ENCODE peak calls at places on chromosomes 3 and 15, in five cellular contexts. One of them, this sample, is unnamed.

GRCh38 chr3:133506215-133506901 is 67.1 kb upstream of the CDV3 start:
- DNase-seq in iris pigment epithelial cell: peak; percentile 10
- DNase-seq in ovary: no peak
- DNase-seq in PC-3: no peak
- DNase-seq in stimulated activated CD8-positive, alpha-beta memory T cell treated with anti-CD3 and anti-CD28 coated beads, Interleukin-15, amount 100 ng/mL, for 24 hours: no peak
- DNase-seq in this sample: no peak

GRCh38 chr3:132256984-132257383 is 60.2 kb upstream of the ACP3 start:
- DNase-seq in PC-3: peak; percentile 70
- DNase-seq in ovary: peak; percentile 30
- DNase-seq in stimulated activated CD8-positive, alpha-beta memory T cell treated with anti-CD3 and anti-CD28 coated beads, Interleukin-15, amount 100 ng/mL, for 24 hours: no peak
- DNase-seq in iris pigment epithelial cell: peak; percentile 41
- DNase-seq in this sample: peak; percentile 20

GRCh38 chr3:129577925-129578742 is 28.3 kb downstream of the PLXND1 start:
- DNase-seq in stimulated activated CD8-positive, alpha-beta memory T cell treated with anti-CD3 and anti-CD28 coated beads, Interleukin-15, amount 100 ng/mL, for 24 hours: no peak
- DNase-seq in iris pigment epithelial cell: no peak
- DNase-seq in PC-3: no peak
- DNase-seq in ovary: no peak
- DNase-seq in this sample: no peak

GRCh38 chr3:39644176-39644575 is 165.2 kb upstream of the MYRIP start:
- DNase-seq in stimulated activated CD8-positive, alpha-beta memory T cell treated with anti-CD3 and anti-CD28 coated beads, Interleukin-15, amount 100 ng/mL, for 24 hours: no peak
- DNase-seq in ovary: no peak
- DNase-seq in iris pigment epithelial cell: peak; percentile 79
- DNase-seq in PC-3: no peak
- DNase-seq in this sample: peak; percentile 39

GRCh38 chr3:190586631-190587000 is 72.7 kb downstream of the IL1RAP start:
- DNase-seq in iris pigment epithelial cell: peak; percentile 79
- DNase-seq in PC-3: peak; percentile 81
- DNase-seq in ovary: no peak
- DNase-seq in stimulated activated CD8-positive, alpha-beta memory T cell treated with anti-CD3 and anti-CD28 coated beads, Interleukin-15, amount 100 ng/mL, for 24 hours: no peak
- DNase-seq in this sample: peak; percentile 76

GRCh38 chr3:103499132-103499885 is 1064.5 kb downstream of the ZPLD1 start:
- DNase-seq in iris pigment epithelial cell: peak; percentile 48
- DNase-seq in stimulated activated CD8-positive, alpha-beta memory T cell treated with anti-CD3 and anti-CD28 coated beads, Interleukin-15, amount 100 ng/mL, for 24 hours: no peak
- DNase-seq in ovary: no peak
- DNase-seq in PC-3: no peak
- DNase-seq in this sample: peak; percentile 49

GRCh38 chr3:134323966-134324962 is 50.0 kb downstream of the AMOTL2 start:
- DNase-seq in PC-3: no peak
- DNase-seq in iris pigment epithelial cell: no peak
- DNase-seq in stimulated activated CD8-positive, alpha-beta memory T cell treated with anti-CD3 and anti-CD28 coated beads, Interleukin-15, amount 100 ng/mL, for 24 hours: no peak
- DNase-seq in ovary: no peak
- DNase-seq in this sample: no peak

GRCh38 chr3:37725842-37726241 is 135.8 kb upstream of the CTDSPL start:
- DNase-seq in ovary: no peak
- DNase-seq in stimulated activated CD8-positive, alpha-beta memory T cell treated with anti-CD3 and anti-CD28 coated beads, Interleukin-15, amount 100 ng/mL, for 24 hours: no peak
- DNase-seq in iris pigment epithelial cell: no peak
- DNase-seq in PC-3: no peak
- DNase-seq in this sample: no peak

GRCh38 chr3:151630938-151631417 is 102.7 kb upstream of the AADACL2 start:
- DNase-seq in PC-3: peak; percentile 12
- DNase-seq in stimulated activated CD8-positive, alpha-beta memory T cell treated with anti-CD3 and anti-CD28 coated beads, Interleukin-15, amount 100 ng/mL, for 24 hours: no peak
- DNase-seq in iris pigment epithelial cell: peak; percentile 68
- DNase-seq in ovary: peak; percentile 37
- DNase-seq in this sample: peak; percentile 30

GRCh38 chr15:59298255-59298856 is 74.3 kb downstream of the MYO1E start:
- DNase-seq in PC-3: peak; percentile 80
- DNase-seq in stimulated activated CD8-positive, alpha-beta memory T cell treated with anti-CD3 and anti-CD28 coated beads, Interleukin-15, amount 100 ng/mL, for 24 hours: no peak
- DNase-seq in ovary: no peak
- DNase-seq in iris pigment epithelial cell: peak; percentile 33
- DNase-seq in this sample: no peak

GRCh38 chr3:23479615-23480323 is 276.6 kb downstream of the UBE2E2 start:
- DNase-seq in stimulated activated CD8-positive, alpha-beta memory T cell treated with anti-CD3 and anti-CD28 coated beads, Interleukin-15, amount 100 ng/mL, for 24 hours: no peak
- DNase-seq in iris pigment epithelial cell: no peak
- DNase-seq in PC-3: no peak
- DNase-seq in ovary: no peak
- DNase-seq in this sample: no peak

GRCh38 chr15:64521726-64522164 is 61.4 kb downstream of the ZNF609 start:
- DNase-seq in stimulated activated CD8-positive, alpha-beta memory T cell treated with anti-CD3 and anti-CD28 coated beads, Interleukin-15, amount 100 ng/mL, for 24 hours: no peak
- DNase-seq in PC-3: peak; percentile 72
- DNase-seq in iris pigment epithelial cell: peak; percentile 60
- DNase-seq in ovary: peak; percentile 38
- DNase-seq in this sample: peak; percentile 36

GRCh38 chr3:113533534-113533892 is 1.2 kb downstream of the SIDT1 start:
- DNase-seq in ovary: no peak
- DNase-seq in PC-3: peak; percentile 23
- DNase-seq in stimulated activated CD8-positive, alpha-beta memory T cell treated with anti-CD3 and anti-CD28 coated beads, Interleukin-15, amount 100 ng/mL, for 24 hours: no peak
- DNase-seq in iris pigment epithelial cell: no peak
- DNase-seq in this sample: no peak

GRCh38 chr3:184570501-184570900 is 8.9 kb downstream of the EPHB3 start:
- DNase-seq in ovary: no peak
- DNase-seq in PC-3: no peak
- DNase-seq in stimulated activated CD8-positive, alpha-beta memory T cell treated with anti-CD3 and anti-CD28 coated beads, Interleukin-15, amount 100 ng/mL, for 24 hours: no peak
- DNase-seq in iris pigment epithelial cell: no peak
- DNase-seq in this sample: no peak

GRCh38 chr3:13577181-13578121 is 28.5 kb downstream of the FBLN2 start:
- DNase-seq in ovary: no peak
- DNase-seq in stimulated activated CD8-positive, alpha-beta memory T cell treated with anti-CD3 and anti-CD28 coated beads, Interleukin-15, amount 100 ng/mL, for 24 hours: no peak
- DNase-seq in iris pigment epithelial cell: no peak
- DNase-seq in PC-3: no peak
- DNase-seq in this sample: no peak

GRCh38 chr3:12237912-12238650 is 50.8 kb upstream of the PPARG start:
- DNase-seq in stimulated activated CD8-positive, alpha-beta memory T cell treated with anti-CD3 and anti-CD28 coated beads, Interleukin-15, amount 100 ng/mL, for 24 hours: no peak
- DNase-seq in ovary: no peak
- DNase-seq in iris pigment epithelial cell: peak; percentile 63
- DNase-seq in PC-3: no peak
- DNase-seq in this sample: peak; percentile 54

GRCh38 chr3:27340524-27340923 is 28.7 kb downstream of the NEK10 start:
- DNase-seq in ovary: no peak
- DNase-seq in PC-3: no peak
- DNase-seq in stimulated activated CD8-positive, alpha-beta memory T cell treated with anti-CD3 and anti-CD28 coated beads, Interleukin-15, amount 100 ng/mL, for 24 hours: no peak
- DNase-seq in iris pigment epithelial cell: no peak
- DNase-seq in this sample: no peak

GRCh38 chr3:94036909-94037507 is 8.6 kb upstream of the STX19 start:
- DNase-seq in PC-3: peak; percentile 84
- DNase-seq in ovary: no peak
- DNase-seq in stimulated activated CD8-positive, alpha-beta memory T cell treated with anti-CD3 and anti-CD28 coated beads, Interleukin-15, amount 100 ng/mL, for 24 hours: no peak
- DNase-seq in iris pigment epithelial cell: peak; percentile 69
- DNase-seq in this sample: peak; percentile 44

GRCh38 chr15:85380860-85381535 is 595 bp downstream of the AKAP13 start:
- DNase-seq in stimulated activated CD8-positive, alpha-beta memory T cell treated with anti-CD3 and anti-CD28 coated beads, Interleukin-15, amount 100 ng/mL, for 24 hours: peak; percentile 30
- DNase-seq in ovary: peak; percentile 34
- DNase-seq in iris pigment epithelial cell: peak; percentile 46
- DNase-seq in PC-3: peak; percentile 19
- DNase-seq in this sample: no peak

GRCh38 chr3:52518723-52519444 is 14.8 kb downstream of the NT5DC2 start:
- DNase-seq in PC-3: no peak
- DNase-seq in ovary: peak; percentile 50
- DNase-seq in iris pigment epithelial cell: no peak
- DNase-seq in stimulated activated CD8-positive, alpha-beta memory T cell treated with anti-CD3 and anti-CD28 coated beads, Interleukin-15, amount 100 ng/mL, for 24 hours: no peak
- DNase-seq in this sample: no peak

GRCh38 chr15:51856714-51857380 is 27.4 kb downstream of the TMOD3 start:
- DNase-seq in PC-3: no peak
- DNase-seq in stimulated activated CD8-positive, alpha-beta memory T cell treated with anti-CD3 and anti-CD28 coated beads, Interleukin-15, amount 100 ng/mL, for 24 hours: no peak
- DNase-seq in iris pigment epithelial cell: peak; percentile 6
- DNase-seq in ovary: no peak
- DNase-seq in this sample: no peak

GRCh38 chr3:197428117-197428761 is 127.5 kb downstream of the BDH1 start:
- DNase-seq in stimulated activated CD8-positive, alpha-beta memory T cell treated with anti-CD3 and anti-CD28 coated beads, Interleukin-15, amount 100 ng/mL, for 24 hours: peak; percentile 7
- DNase-seq in PC-3: peak; percentile 57
- DNase-seq in iris pigment epithelial cell: peak; percentile 83
- DNase-seq in ovary: no peak
- DNase-seq in this sample: no peak

GRCh38 chr15:84910928-84911623 is 26.6 kb downstream of the SLC28A1 start:
- DNase-seq in ovary: no peak
- DNase-seq in iris pigment epithelial cell: no peak
- DNase-seq in PC-3: no peak
- DNase-seq in stimulated activated CD8-positive, alpha-beta memory T cell treated with anti-CD3 and anti-CD28 coated beads, Interleukin-15, amount 100 ng/mL, for 24 hours: no peak
- DNase-seq in this sample: no peak

GRCh38 chr3:171844873-171845272 is 1.7 kb downstream of the TMEM212 start:
- DNase-seq in PC-3: peak; percentile 68
- DNase-seq in ovary: no peak
- DNase-seq in stimulated activated CD8-positive, alpha-beta memory T cell treated with anti-CD3 and anti-CD28 coated beads, Interleukin-15, amount 100 ng/mL, for 24 hours: no peak
- DNase-seq in iris pigment epithelial cell: no peak
- DNase-seq in this sample: no peak

GRCh38 chr3:70973558-70973957 is 610.0 kb downstream of the FOXP1 start:
- DNase-seq in iris pigment epithelial cell: peak; percentile 91
- DNase-seq in ovary: no peak
- DNase-seq in PC-3: peak; percentile 48
- DNase-seq in stimulated activated CD8-positive, alpha-beta memory T cell treated with anti-CD3 and anti-CD28 coated beads, Interleukin-15, amount 100 ng/mL, for 24 hours: no peak
- DNase-seq in this sample: no peak

GRCh38 chr3:170322501-170323328 is 34.8 kb upstream of the SKIL start:
- DNase-seq in ovary: no peak
- DNase-seq in PC-3: no peak
- DNase-seq in iris pigment epithelial cell: no peak
- DNase-seq in stimulated activated CD8-positive, alpha-beta memory T cell treated with anti-CD3 and anti-CD28 coated beads, Interleukin-15, amount 100 ng/mL, for 24 hours: no peak
- DNase-seq in this sample: peak; percentile 15